ENCODE peak calls at places on chromosomes 16 and 17, in six cellular contexts. One of them, this sample, is unnamed.

GRCh38 chr17:49434821-49435581 is 20.3 kb upstream of the PHB1 start:
- DNase-seq in dorsolateral prefrontal cortex: peak; percentile 60
- DNase-seq in GM12864: no peak
- DNase-seq in choroid plexus epithelial cell: peak; percentile 60
- DNase-seq in body of pancreas: peak; percentile 31
- DNase-seq in AG04450: no peak
- DNase-seq in this sample: no peak

GRCh38 chr16:48499822-48500440 is 110.0 kb downstream of the N4BP1 start:
- DNase-seq in dorsolateral prefrontal cortex: no peak
- DNase-seq in body of pancreas: peak; percentile 36
- DNase-seq in GM12864: no peak
- DNase-seq in choroid plexus epithelial cell: peak; percentile 95
- DNase-seq in AG04450: peak; percentile 75
- DNase-seq in this sample: no peak

GRCh38 chr17:66322764-66323163 is 20.4 kb downstream of the PRKCA start:
- DNase-seq in body of pancreas: no peak
- DNase-seq in choroid plexus epithelial cell: no peak
- DNase-seq in dorsolateral prefrontal cortex: no peak
- DNase-seq in AG04450: no peak
- DNase-seq in GM12864: no peak
- DNase-seq in this sample: no peak

GRCh38 chr17:35119370-35120185 is at the start of gene RAD51D:
- DNase-seq in choroid plexus epithelial cell: peak; percentile 66
- DNase-seq in body of pancreas: peak; percentile 79
- DNase-seq in GM12864: no peak
- DNase-seq in dorsolateral prefrontal cortex: peak; percentile 46
- DNase-seq in AG04450: peak; percentile 15
- DNase-seq in this sample: peak; percentile 89

GRCh38 chr17:68197997-68198930 is 49.6 kb upstream of the AMZ2 start:
- DNase-seq in dorsolateral prefrontal cortex: no peak
- DNase-seq in GM12864: no peak
- DNase-seq in body of pancreas: no peak
- DNase-seq in AG04450: no peak
- DNase-seq in choroid plexus epithelial cell: no peak
- DNase-seq in this sample: no peak

GRCh38 chr17:10025976-10026785 is 121.1 kb upstream of the RCVRN start:
- DNase-seq in dorsolateral prefrontal cortex: peak; percentile 71
- DNase-seq in AG04450: no peak
- DNase-seq in choroid plexus epithelial cell: no peak
- DNase-seq in GM12864: no peak
- DNase-seq in body of pancreas: no peak
- DNase-seq in this sample: no peak

GRCh38 chr17:80782536-80783427 is 208.9 kb upstream of the CHMP6 start:
- DNase-seq in dorsolateral prefrontal cortex: peak; percentile 10
- DNase-seq in choroid plexus epithelial cell: peak; percentile 59
- DNase-seq in AG04450: no peak
- DNase-seq in body of pancreas: no peak
- DNase-seq in GM12864: no peak
- DNase-seq in this sample: no peak

GRCh38 chr17:12928736-12929135 is 89.1 kb downstream of the ELAC2 start:
- DNase-seq in dorsolateral prefrontal cortex: no peak
- DNase-seq in body of pancreas: no peak
- DNase-seq in GM12864: no peak
- DNase-seq in AG04450: no peak
- DNase-seq in choroid plexus epithelial cell: peak; percentile 9
- DNase-seq in this sample: no peak

GRCh38 chr17:59869941-59870218 is 22.9 kb downstream of the TUBD1 start:
- DNase-seq in body of pancreas: no peak
- DNase-seq in dorsolateral prefrontal cortex: no peak
- DNase-seq in choroid plexus epithelial cell: no peak
- DNase-seq in GM12864: no peak
- DNase-seq in AG04450: no peak
- DNase-seq in this sample: no peak

GRCh38 chr17:8016632-8017424 is 14.4 kb downstream of the GUCY2D start:
- DNase-seq in choroid plexus epithelial cell: peak; percentile 49
- DNase-seq in AG04450: no peak
- DNase-seq in body of pancreas: peak; percentile 74
- DNase-seq in dorsolateral prefrontal cortex: peak; percentile 44
- DNase-seq in GM12864: no peak
- DNase-seq in this sample: no peak

GRCh38 chr16:1762196-1762878 is 9.0 kb downstream of the NME3 start:
- DNase-seq in GM12864: no peak
- DNase-seq in AG04450: no peak
- DNase-seq in choroid plexus epithelial cell: no peak
- DNase-seq in body of pancreas: no peak
- DNase-seq in dorsolateral prefrontal cortex: no peak
- DNase-seq in this sample: no peak

GRCh38 chr16:77722315-77723107 is at the start of gene NUDT7:
- DNase-seq in GM12864: peak; percentile 76
- DNase-seq in choroid plexus epithelial cell: peak; percentile 99
- DNase-seq in body of pancreas: peak; percentile 100
- DNase-seq in AG04450: peak; percentile 94
- DNase-seq in dorsolateral prefrontal cortex: peak; percentile 96
- DNase-seq in this sample: peak; percentile 93

GRCh38 chr16:77724174-77724573 is 1.9 kb downstream of the NUDT7 start:
- DNase-seq in choroid plexus epithelial cell: no peak
- DNase-seq in body of pancreas: no peak
- DNase-seq in AG04450: no peak
- DNase-seq in GM12864: no peak
- DNase-seq in dorsolateral prefrontal cortex: no peak
- DNase-seq in this sample: no peak

GRCh38 chr16:77723108-77723514 is 797 bp downstream of the NUDT7 start:
- DNase-seq in choroid plexus epithelial cell: peak; percentile 61
- DNase-seq in body of pancreas: peak; percentile 19
- DNase-seq in dorsolateral prefrontal cortex: peak; percentile 28
- DNase-seq in AG04450: peak; percentile 43
- DNase-seq in GM12864: peak; percentile 7
- DNase-seq in this sample: no peak

GRCh38 chr16:77721752-77722314 is 481 bp upstream of the NUDT7 start:
- DNase-seq in GM12864: peak; percentile 15
- DNase-seq in body of pancreas: no peak
- DNase-seq in AG04450: no peak
- DNase-seq in choroid plexus epithelial cell: no peak
- DNase-seq in dorsolateral prefrontal cortex: no peak
- DNase-seq in this sample: no peak
- H3K4me3 ChIP-seq in GM12864: peak overlapping the region; percentile 35
- H3K4me3 ChIP-seq in body of pancreas: no peak overlapping the region
- H3K4me3 ChIP-seq in AG04450: peak overlapping the region; percentile 12
- H3K4me3 ChIP-seq in choroid plexus epithelial cell: no peak overlapping the region
- H3K4me3 ChIP-seq in dorsolateral prefrontal cortex: peak overlapping the region; percentile 97
- H3K4me3 ChIP-seq in this sample: peak overlapping the region; percentile 55

DNA sequence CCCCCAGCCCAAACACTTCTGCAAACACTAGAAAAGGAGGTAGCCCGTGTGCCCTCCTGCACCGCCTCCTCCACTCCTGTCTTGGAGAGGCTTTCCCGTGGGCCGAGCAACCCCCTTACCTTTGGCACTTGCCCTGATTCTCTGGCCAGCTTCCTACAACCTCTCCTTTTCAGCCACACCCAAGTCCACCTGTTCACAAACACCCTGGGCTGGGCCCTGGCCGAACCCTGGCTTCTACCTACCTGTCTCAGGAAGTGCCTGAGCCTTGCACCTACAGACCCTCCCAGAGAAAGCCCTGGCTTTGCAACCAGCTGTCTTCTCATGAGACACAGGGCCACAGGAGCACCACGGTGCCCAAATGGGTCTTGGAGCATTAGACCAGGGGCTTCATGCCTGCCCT is 2.0 kb upstream of the ANTKMT start:
- DNase-seq in AG04450: no peak
- DNase-seq in choroid plexus epithelial cell: no peak
- DNase-seq in GM12864: no peak
- DNase-seq in dorsolateral prefrontal cortex: no peak
- DNase-seq in body of pancreas: no peak
- DNase-seq in this sample: no peak
- TF ChIP-seq CTCF in AG04450: no peak
- TF ChIP-seq CTCF in choroid plexus epithelial cell: no peak
- TF ChIP-seq CTCF in GM12864: no peak
- TF ChIP-seq CTCF in dorsolateral prefrontal cortex: no peak
- TF ChIP-seq CTCF in body of pancreas: no peak
- TF ChIP-seq CTCF in this sample: no peak

DNA sequence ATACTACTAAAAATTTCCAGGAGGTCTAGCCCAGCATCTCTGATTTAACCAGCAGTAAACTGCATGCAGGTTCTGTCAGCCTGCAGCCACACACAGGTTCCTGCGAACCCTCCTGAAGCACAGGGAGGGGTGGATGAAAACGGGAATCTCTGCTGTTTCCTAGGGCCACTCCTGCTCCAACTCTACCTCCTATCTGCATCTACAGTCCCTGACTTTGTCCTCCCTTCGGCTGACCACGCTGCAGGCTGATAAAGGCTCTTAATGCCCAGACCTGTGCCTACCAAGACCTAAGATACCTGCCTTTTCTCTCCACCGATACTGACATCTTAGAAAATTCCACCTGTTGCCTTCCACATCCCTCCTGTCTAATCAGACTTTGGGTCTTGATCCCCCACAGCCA is 50.2 kb downstream of the CYTH1 start:
- DNase-seq in GM12864: no peak
- DNase-seq in AG04450: no peak
- DNase-seq in choroid plexus epithelial cell: no peak
- DNase-seq in dorsolateral prefrontal cortex: no peak
- DNase-seq in body of pancreas: no peak
- DNase-seq in this sample: no peak
- H3K4me3 ChIP-seq in GM12864: peak overlapping the region; percentile 90
- H3K4me3 ChIP-seq in AG04450: no peak overlapping the region
- H3K4me3 ChIP-seq in choroid plexus epithelial cell: no peak overlapping the region
- H3K4me3 ChIP-seq in dorsolateral prefrontal cortex: no peak overlapping the region
- H3K4me3 ChIP-seq in body of pancreas: no peak overlapping the region
- H3K4me3 ChIP-seq in this sample: peak overlapping the region; percentile 87

GRCh38 chr16:29862383-29862883 is 593 bp downstream of the CDIPT start:
- DNase-seq in body of pancreas: no peak
- DNase-seq in dorsolateral prefrontal cortex: no peak
- DNase-seq in choroid plexus epithelial cell: peak; percentile 35
- DNase-seq in AG04450: no peak
- DNase-seq in GM12864: no peak
- DNase-seq in this sample: no peak
- TF ChIP-seq CTCF in body of pancreas: no peak
- TF ChIP-seq CTCF in dorsolateral prefrontal cortex: no peak
- TF ChIP-seq CTCF in choroid plexus epithelial cell: peak; percentile 50
- TF ChIP-seq CTCF in AG04450: peak; percentile 21
- TF ChIP-seq CTCF in GM12864: no peak
- TF ChIP-seq CTCF in this sample: no peak

GRCh38 chr17:76872221-76872873 is 4.1 kb downstream of the MGAT5B start:
- DNase-seq in body of pancreas: no peak
- DNase-seq in GM12864: no peak
- DNase-seq in AG04450: peak; percentile 90
- DNase-seq in dorsolateral prefrontal cortex: peak; percentile 35
- DNase-seq in choroid plexus epithelial cell: peak; percentile 95
- DNase-seq in this sample: no peak

GRCh38 chr17:76869878-76870714 is 1.9 kb downstream of the MGAT5B start:
- DNase-seq in choroid plexus epithelial cell: peak; percentile 26
- DNase-seq in body of pancreas: no peak
- DNase-seq in dorsolateral prefrontal cortex: no peak
- DNase-seq in AG04450: no peak
- DNase-seq in GM12864: no peak
- DNase-seq in this sample: no peak

GRCh38 chr17:76873856-76874255 is 5.7 kb downstream of the MGAT5B start:
- DNase-seq in dorsolateral prefrontal cortex: no peak
- DNase-seq in body of pancreas: no peak
- DNase-seq in AG04450: no peak
- DNase-seq in GM12864: no peak
- DNase-seq in choroid plexus epithelial cell: peak; percentile 16
- DNase-seq in this sample: no peak

GRCh38 chr17:76871668-76872067 is 3.5 kb downstream of the MGAT5B start:
- DNase-seq in dorsolateral prefrontal cortex: no peak
- DNase-seq in GM12864: no peak
- DNase-seq in choroid plexus epithelial cell: no peak
- DNase-seq in AG04450: no peak
- DNase-seq in body of pancreas: no peak
- DNase-seq in this sample: no peak

GRCh38 chr17:76872874-76873221 is 4.6 kb downstream of the MGAT5B start:
- DNase-seq in dorsolateral prefrontal cortex: no peak
- DNase-seq in choroid plexus epithelial cell: no peak
- DNase-seq in GM12864: no peak
- DNase-seq in AG04450: no peak
- DNase-seq in body of pancreas: no peak
- DNase-seq in this sample: no peak
- H3K4me3 ChIP-seq in dorsolateral prefrontal cortex: no peak overlapping the region
- H3K4me3 ChIP-seq in choroid plexus epithelial cell: no peak overlapping the region
- H3K4me3 ChIP-seq in GM12864: no peak overlapping the region
- H3K4me3 ChIP-seq in AG04450: no peak overlapping the region
- H3K4me3 ChIP-seq in body of pancreas: no peak overlapping the region
- H3K4me3 ChIP-seq in this sample: no peak overlapping the region

DNA sequence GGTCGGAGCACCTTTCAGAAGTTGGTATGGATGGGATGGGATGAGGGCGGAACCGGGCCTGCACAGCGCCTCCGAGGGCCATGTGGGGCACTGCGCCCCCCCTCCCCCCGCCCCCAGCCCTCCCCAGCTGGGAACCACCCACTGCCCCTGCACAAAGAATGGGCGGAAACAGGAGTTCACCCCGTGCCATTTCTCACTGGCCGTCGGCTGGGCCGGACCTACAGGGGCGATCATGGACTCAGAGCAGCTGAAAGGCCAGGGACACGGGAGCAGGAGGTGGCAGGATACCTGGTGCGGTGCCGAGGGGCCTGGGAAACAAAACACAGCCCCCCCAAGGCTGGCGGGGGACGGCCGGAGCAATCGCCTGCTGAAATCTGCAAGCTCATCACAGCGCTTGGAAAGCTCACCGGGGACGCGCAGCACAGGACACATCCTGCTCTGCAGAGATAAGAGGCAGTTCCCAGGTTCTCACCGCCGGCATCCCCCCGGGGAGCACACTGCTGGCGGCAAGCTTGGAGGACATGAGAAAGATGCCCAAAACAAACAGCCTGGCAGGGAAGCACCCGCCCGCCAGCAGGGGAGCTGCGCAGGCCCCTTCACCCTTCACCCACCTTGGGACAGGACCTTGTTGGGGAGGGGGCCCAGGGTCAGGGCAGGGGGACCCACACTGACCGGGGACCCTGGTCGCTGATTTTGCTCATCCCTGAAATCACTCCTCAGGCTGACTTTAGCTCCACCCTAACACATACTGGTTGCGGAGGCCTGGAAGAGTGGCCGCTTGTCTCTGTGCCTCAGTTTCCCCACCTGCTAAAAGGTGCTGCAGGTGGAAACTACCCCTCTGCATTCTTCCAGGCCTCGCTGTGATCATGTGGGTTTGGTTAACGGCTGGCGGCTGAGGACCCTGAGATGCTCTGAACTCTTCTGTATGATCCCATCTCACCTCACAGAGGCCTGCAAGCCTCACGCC is 263.9 kb downstream of the C16orf95 start:
- DNase-seq in choroid plexus epithelial cell: no peak
- DNase-seq in body of pancreas: no peak
- DNase-seq in dorsolateral prefrontal cortex: no peak
- DNase-seq in AG04450: no peak
- DNase-seq in GM12864: no peak
- DNase-seq in this sample: no peak
- TF ChIP-seq CTCF in choroid plexus epithelial cell: peak; percentile 13
- TF ChIP-seq CTCF in body of pancreas: no peak
- TF ChIP-seq CTCF in dorsolateral prefrontal cortex: no peak
- TF ChIP-seq CTCF in AG04450: peak; percentile 17
- TF ChIP-seq CTCF in GM12864: no peak
- TF ChIP-seq CTCF in this sample: no peak

This sample was measured in GM06990.